ENCODE peak calls at places on chromosomes 16 and 17, in nine cellular contexts. G is AG08396, W is kidney, F is AG10803, Q is NCI-H460, P is KBM-7, R is T-helper 17 cell, A is astrocyte of the hippocampus, C is RPMI8226. H is an unnamed sample.

GRCh38 chr17:36824678-36825091 is 112.6 kb upstream of the LHX1 start:
- DNase-seq in G (no peak), W (no peak), F (peak; percentile 6), Q (no peak), P (no peak), R (no peak), A (no peak), C (peak; percentile 84), H (no peak)

GRCh38 chr16:85781685-85782370 is 17.5 kb downstream of the EMC8 start:
- DNase-seq in G (peak; percentile 85), W (no peak), F (peak; percentile 90), Q (no peak), P (no peak), R (no peak), A (peak; percentile 93), C (no peak), H (no peak)

GRCh38 chr17:12391468-12391867 is 274.2 kb upstream of the MYOCD start:
- DNase-seq in G (no peak), W (no peak), F (peak; percentile 5), Q (no peak), P (no peak), R (no peak), A (no peak), C (no peak), H (no peak)

GRCh38 chr17:14792751-14793150 is 472.4 kb downstream of the PMP22 start:
- DNase-seq in G (no peak), W (no peak), F (no peak), Q (no peak), P (no peak), R (no peak), A (peak; percentile 74), C (peak; percentile 21), H (no peak)

GRCh38 chr17:62572488-62573469 is 54.7 kb upstream of the MRC2 start:
- DNase-seq in G (no peak), W (no peak), F (no peak), Q (no peak), P (no peak), R (no peak), A (no peak), C (no peak), H (peak; percentile 67)

GRCh38 chr16:50208460-50208931 is 55.4 kb downstream of the TENT4B start:
- DNase-seq in G (no peak), W (no peak), F (peak; percentile 55), Q (no peak), P (no peak), R (no peak), A (peak; percentile 29), C (no peak), H (peak; percentile 86)

GRCh38 chr17:79075433-79075805 is 795 bp downstream of the ENGASE start:
- DNase-seq in G (no peak), W (no peak), F (no peak), Q (no peak), P (peak; percentile 40), R (no peak), A (no peak), C (peak; percentile 22), H (peak; percentile 20)

GRCh38 chr16:20727181-20727580 is 14.4 kb downstream of the THUMPD1 start:
- DNase-seq in G (no peak), W (no peak), F (no peak), Q (no peak), P (no peak), R (no peak), A (no peak), C (no peak), H (no peak)

GRCh38 chr17:7982666-7983065 is 19.7 kb upstream of the GUCY2D start:
- DNase-seq in G (no peak), W (no peak), F (peak; percentile 12), Q (no peak), P (no peak), R (no peak), A (no peak), C (peak; percentile 16), H (peak; percentile 61)

GRCh38 chr16:55832788-55833583 is at the start of gene CES1:
- DNase-seq in G (no peak), W (peak; percentile 94), F (no peak), Q (no peak), P (no peak), R (no peak), A (no peak), C (no peak), H (no peak)

GRCh38 chr17:40068917-40069750 is 6.4 kb downstream of the THRA start:
- DNase-seq in G (peak; percentile 83), W (peak; percentile 97), F (peak; percentile 90), Q (peak; percentile 58), P (peak; percentile 78), R (peak; percentile 54), A (peak; percentile 82), C (peak; percentile 93), H (peak; percentile 67)

GRCh38 chr16:57304169-57305061 is 19.9 kb upstream of the PLLP start:
- DNase-seq in G (no peak), W (peak; percentile 82), F (peak; percentile 71), Q (no peak), P (no peak), R (no peak), A (peak; percentile 89), C (no peak), H (peak; percentile 89)

GRCh38 chr17:56754523-56755208 is 79.1 kb downstream of the C17orf67 start:
- DNase-seq in G (peak; percentile 67), W (no peak), F (peak; percentile 65), Q (no peak), P (peak; percentile 68), R (no peak), A (peak; percentile 42), C (peak; percentile 22), H (peak; percentile 57)